ENCODE peak calls at places on chromosomes 3 and 15, in ten cellular contexts. One of them, this sample, is unnamed.

GRCh38 chr15:31871887-31872281 is 158.4 kb upstream of the CHRNA7 start:
- DNase-seq in smooth muscle cell of the brain vasculature: no peak
- DNase-seq in dermis blood vessel endothelial cell: no peak
- DNase-seq in fibroblast of lung: no peak
- DNase-seq in T-cell: no peak
- DNase-seq in germinal center: no peak
- DNase-seq in head of caudate nucleus: no peak
- DNase-seq in stimulated activated effector memory CD8-positive, alpha-beta T cell treated with anti-CD3 and anti-CD28 coated beads, Interleukin-12 subunit alpha, Interleukin-12 subunit beta, amount 100 ng/mL, for 72 hours: no peak
- DNase-seq in HFF-Myc: no peak
- DNase-seq in stimulated activated CD4-positive, alpha-beta T cell treated with anti-CD3 and anti-CD28 coated beads, Interleukin-1b, Interleukin-23, amount 100 ng/mL, for 48 hours: no peak
- DNase-seq in this sample: no peak

GRCh38 chr15:25177955-25178801 is 223.4 kb downstream of the SNRPN start:
- DNase-seq in head of caudate nucleus: no peak
- DNase-seq in stimulated activated effector memory CD8-positive, alpha-beta T cell treated with anti-CD3 and anti-CD28 coated beads, Interleukin-12 subunit alpha, Interleukin-12 subunit beta, amount 100 ng/mL, for 72 hours: no peak
- DNase-seq in germinal center: no peak
- DNase-seq in dermis blood vessel endothelial cell: no peak
- DNase-seq in fibroblast of lung: no peak
- DNase-seq in stimulated activated CD4-positive, alpha-beta T cell treated with anti-CD3 and anti-CD28 coated beads, Interleukin-1b, Interleukin-23, amount 100 ng/mL, for 48 hours: no peak
- DNase-seq in HFF-Myc: no peak
- DNase-seq in T-cell: no peak
- DNase-seq in smooth muscle cell of the brain vasculature: no peak
- DNase-seq in this sample: peak

GRCh38 chr3:140911822-140912221 is 29.8 kb upstream of the SLC25A36 start:
- DNase-seq in head of caudate nucleus: no peak
- DNase-seq in stimulated activated CD4-positive, alpha-beta T cell treated with anti-CD3 and anti-CD28 coated beads, Interleukin-1b, Interleukin-23, amount 100 ng/mL, for 48 hours: no peak
- DNase-seq in smooth muscle cell of the brain vasculature: no peak
- DNase-seq in HFF-Myc: no peak
- DNase-seq in stimulated activated effector memory CD8-positive, alpha-beta T cell treated with anti-CD3 and anti-CD28 coated beads, Interleukin-12 subunit alpha, Interleukin-12 subunit beta, amount 100 ng/mL, for 72 hours: no peak
- DNase-seq in fibroblast of lung: no peak
- DNase-seq in dermis blood vessel endothelial cell: no peak
- DNase-seq in germinal center: no peak
- DNase-seq in T-cell: no peak
- DNase-seq in this sample: no peak

GRCh38 chr15:93485922-93486327 is 396.9 kb upstream of the RGMA start:
- DNase-seq in dermis blood vessel endothelial cell: no peak
- DNase-seq in T-cell: no peak
- DNase-seq in stimulated activated effector memory CD8-positive, alpha-beta T cell treated with anti-CD3 and anti-CD28 coated beads, Interleukin-12 subunit alpha, Interleukin-12 subunit beta, amount 100 ng/mL, for 72 hours: no peak
- DNase-seq in fibroblast of lung: no peak
- DNase-seq in germinal center: no peak
- DNase-seq in HFF-Myc: no peak
- DNase-seq in head of caudate nucleus: no peak
- DNase-seq in smooth muscle cell of the brain vasculature: no peak
- DNase-seq in stimulated activated CD4-positive, alpha-beta T cell treated with anti-CD3 and anti-CD28 coated beads, Interleukin-1b, Interleukin-23, amount 100 ng/mL, for 48 hours: no peak
- DNase-seq in this sample: no peak

GRCh38 chr3:115351193-115351592 is 204.1 kb upstream of the ZBTB20 start:
- DNase-seq in dermis blood vessel endothelial cell: no peak
- DNase-seq in T-cell: no peak
- DNase-seq in head of caudate nucleus: no peak
- DNase-seq in stimulated activated CD4-positive, alpha-beta T cell treated with anti-CD3 and anti-CD28 coated beads, Interleukin-1b, Interleukin-23, amount 100 ng/mL, for 48 hours: no peak
- DNase-seq in smooth muscle cell of the brain vasculature: no peak
- DNase-seq in HFF-Myc: no peak
- DNase-seq in fibroblast of lung: no peak
- DNase-seq in germinal center: no peak
- DNase-seq in stimulated activated effector memory CD8-positive, alpha-beta T cell treated with anti-CD3 and anti-CD28 coated beads, Interleukin-12 subunit alpha, Interleukin-12 subunit beta, amount 100 ng/mL, for 72 hours: no peak
- DNase-seq in this sample: no peak

GRCh38 chr3:49772703-49773102 is 13.6 kb downstream of the IP6K1 start:
- DNase-seq in stimulated activated CD4-positive, alpha-beta T cell treated with anti-CD3 and anti-CD28 coated beads, Interleukin-1b, Interleukin-23, amount 100 ng/mL, for 48 hours: no peak
- DNase-seq in stimulated activated effector memory CD8-positive, alpha-beta T cell treated with anti-CD3 and anti-CD28 coated beads, Interleukin-12 subunit alpha, Interleukin-12 subunit beta, amount 100 ng/mL, for 72 hours: no peak
- DNase-seq in germinal center: no peak
- DNase-seq in smooth muscle cell of the brain vasculature: no peak
- DNase-seq in T-cell: no peak
- DNase-seq in HFF-Myc: no peak
- DNase-seq in head of caudate nucleus: no peak
- DNase-seq in dermis blood vessel endothelial cell: no peak
- DNase-seq in fibroblast of lung: no peak
- DNase-seq in this sample: no peak

GRCh38 chr3:151093148-151093547 is 7.7 kb downstream of the MED12L start:
- DNase-seq in smooth muscle cell of the brain vasculature: no peak
- DNase-seq in head of caudate nucleus: no peak
- DNase-seq in dermis blood vessel endothelial cell: no peak
- DNase-seq in T-cell: no peak
- DNase-seq in HFF-Myc: no peak
- DNase-seq in stimulated activated effector memory CD8-positive, alpha-beta T cell treated with anti-CD3 and anti-CD28 coated beads, Interleukin-12 subunit alpha, Interleukin-12 subunit beta, amount 100 ng/mL, for 72 hours: no peak
- DNase-seq in stimulated activated CD4-positive, alpha-beta T cell treated with anti-CD3 and anti-CD28 coated beads, Interleukin-1b, Interleukin-23, amount 100 ng/mL, for 48 hours: no peak
- DNase-seq in germinal center: no peak
- DNase-seq in fibroblast of lung: no peak
- DNase-seq in this sample: no peak

GRCh38 chr15:55900019-55900418 is 93.4 kb downstream of the NEDD4 start:
- DNase-seq in stimulated activated CD4-positive, alpha-beta T cell treated with anti-CD3 and anti-CD28 coated beads, Interleukin-1b, Interleukin-23, amount 100 ng/mL, for 48 hours: no peak
- DNase-seq in stimulated activated effector memory CD8-positive, alpha-beta T cell treated with anti-CD3 and anti-CD28 coated beads, Interleukin-12 subunit alpha, Interleukin-12 subunit beta, amount 100 ng/mL, for 72 hours: no peak
- DNase-seq in dermis blood vessel endothelial cell: no peak
- DNase-seq in HFF-Myc: no peak
- DNase-seq in smooth muscle cell of the brain vasculature: no peak
- DNase-seq in T-cell: no peak
- DNase-seq in head of caudate nucleus: no peak
- DNase-seq in fibroblast of lung: no peak
- DNase-seq in germinal center: no peak
- DNase-seq in this sample: no peak

GRCh38 chr15:68410466-68411200 is 21.3 kb downstream of the ITGA11 start:
- DNase-seq in stimulated activated CD4-positive, alpha-beta T cell treated with anti-CD3 and anti-CD28 coated beads, Interleukin-1b, Interleukin-23, amount 100 ng/mL, for 48 hours: no peak
- DNase-seq in dermis blood vessel endothelial cell: no peak
- DNase-seq in stimulated activated effector memory CD8-positive, alpha-beta T cell treated with anti-CD3 and anti-CD28 coated beads, Interleukin-12 subunit alpha, Interleukin-12 subunit beta, amount 100 ng/mL, for 72 hours: no peak
- DNase-seq in head of caudate nucleus: no peak
- DNase-seq in T-cell: no peak
- DNase-seq in germinal center: no peak
- DNase-seq in smooth muscle cell of the brain vasculature: no peak
- DNase-seq in HFF-Myc: no peak
- DNase-seq in fibroblast of lung: no peak
- DNase-seq in this sample: no peak

GRCh38 chr3:114800272-114800671 is 346.8 kb downstream of the ZBTB20 start:
- DNase-seq in T-cell: no peak
- DNase-seq in germinal center: no peak
- DNase-seq in stimulated activated effector memory CD8-positive, alpha-beta T cell treated with anti-CD3 and anti-CD28 coated beads, Interleukin-12 subunit alpha, Interleukin-12 subunit beta, amount 100 ng/mL, for 72 hours: no peak
- DNase-seq in fibroblast of lung: no peak
- DNase-seq in stimulated activated CD4-positive, alpha-beta T cell treated with anti-CD3 and anti-CD28 coated beads, Interleukin-1b, Interleukin-23, amount 100 ng/mL, for 48 hours: no peak
- DNase-seq in head of caudate nucleus: no peak
- DNase-seq in dermis blood vessel endothelial cell: no peak
- DNase-seq in smooth muscle cell of the brain vasculature: no peak
- DNase-seq in HFF-Myc: no peak
- DNase-seq in this sample: no peak

GRCh38 chr3:72320911-72321385 is 527.3 kb downstream of the SHQ1 start:
- DNase-seq in germinal center: no peak
- DNase-seq in T-cell: no peak
- DNase-seq in fibroblast of lung: peak
- DNase-seq in stimulated activated CD4-positive, alpha-beta T cell treated with anti-CD3 and anti-CD28 coated beads, Interleukin-1b, Interleukin-23, amount 100 ng/mL, for 48 hours: no peak
- DNase-seq in head of caudate nucleus: no peak
- DNase-seq in smooth muscle cell of the brain vasculature: no peak
- DNase-seq in stimulated activated effector memory CD8-positive, alpha-beta T cell treated with anti-CD3 and anti-CD28 coated beads, Interleukin-12 subunit alpha, Interleukin-12 subunit beta, amount 100 ng/mL, for 72 hours: no peak
- DNase-seq in HFF-Myc: no peak
- DNase-seq in dermis blood vessel endothelial cell: no peak
- DNase-seq in this sample: no peak

GRCh38 chr15:79193157-79193948 is 89.2 kb upstream of the ANKRD34C start:
- DNase-seq in stimulated activated CD4-positive, alpha-beta T cell treated with anti-CD3 and anti-CD28 coated beads, Interleukin-1b, Interleukin-23, amount 100 ng/mL, for 48 hours: no peak
- DNase-seq in T-cell: no peak
- DNase-seq in dermis blood vessel endothelial cell: no peak
- DNase-seq in germinal center: no peak
- DNase-seq in fibroblast of lung: no peak
- DNase-seq in stimulated activated effector memory CD8-positive, alpha-beta T cell treated with anti-CD3 and anti-CD28 coated beads, Interleukin-12 subunit alpha, Interleukin-12 subunit beta, amount 100 ng/mL, for 72 hours: no peak
- DNase-seq in HFF-Myc: no peak
- DNase-seq in head of caudate nucleus: no peak
- DNase-seq in smooth muscle cell of the brain vasculature: no peak
- DNase-seq in this sample: no peak

GRCh38 chr3:64393193-64393592 is 167.9 kb upstream of the PRICKLE2 start:
- DNase-seq in T-cell: no peak
- DNase-seq in stimulated activated effector memory CD8-positive, alpha-beta T cell treated with anti-CD3 and anti-CD28 coated beads, Interleukin-12 subunit alpha, Interleukin-12 subunit beta, amount 100 ng/mL, for 72 hours: no peak
- DNase-seq in stimulated activated CD4-positive, alpha-beta T cell treated with anti-CD3 and anti-CD28 coated beads, Interleukin-1b, Interleukin-23, amount 100 ng/mL, for 48 hours: no peak
- DNase-seq in fibroblast of lung: no peak
- DNase-seq in HFF-Myc: no peak
- DNase-seq in germinal center: no peak
- DNase-seq in dermis blood vessel endothelial cell: no peak
- DNase-seq in head of caudate nucleus: no peak
- DNase-seq in smooth muscle cell of the brain vasculature: no peak
- DNase-seq in this sample: no peak

GRCh38 chr15:57680021-57680420 is 26.5 kb upstream of the POLR2M start:
- DNase-seq in HFF-Myc: no peak
- DNase-seq in T-cell: no peak
- DNase-seq in smooth muscle cell of the brain vasculature: no peak
- DNase-seq in stimulated activated effector memory CD8-positive, alpha-beta T cell treated with anti-CD3 and anti-CD28 coated beads, Interleukin-12 subunit alpha, Interleukin-12 subunit beta, amount 100 ng/mL, for 72 hours: no peak
- DNase-seq in head of caudate nucleus: no peak
- DNase-seq in dermis blood vessel endothelial cell: no peak
- DNase-seq in germinal center: no peak
- DNase-seq in stimulated activated CD4-positive, alpha-beta T cell treated with anti-CD3 and anti-CD28 coated beads, Interleukin-1b, Interleukin-23, amount 100 ng/mL, for 48 hours: no peak
- DNase-seq in fibroblast of lung: peak
- DNase-seq in this sample: no peak

GRCh38 chr3:161372321-161373260 is 1.3 kb upstream of the SPTSSB start:
- DNase-seq in germinal center: peak
- DNase-seq in head of caudate nucleus: peak
- DNase-seq in dermis blood vessel endothelial cell: peak
- DNase-seq in T-cell: no peak
- DNase-seq in HFF-Myc: no peak
- DNase-seq in smooth muscle cell of the brain vasculature: no peak
- DNase-seq in fibroblast of lung: peak
- DNase-seq in stimulated activated effector memory CD8-positive, alpha-beta T cell treated with anti-CD3 and anti-CD28 coated beads, Interleukin-12 subunit alpha, Interleukin-12 subunit beta, amount 100 ng/mL, for 72 hours: peak
- DNase-seq in stimulated activated CD4-positive, alpha-beta T cell treated with anti-CD3 and anti-CD28 coated beads, Interleukin-1b, Interleukin-23, amount 100 ng/mL, for 48 hours: peak
- DNase-seq in this sample: no peak

GRCh38 chr3:156460206-156460609 is 94.7 kb downstream of the SSR3 start:
- DNase-seq in T-cell: no peak
- DNase-seq in dermis blood vessel endothelial cell: no peak
- DNase-seq in head of caudate nucleus: no peak
- DNase-seq in stimulated activated effector memory CD8-positive, alpha-beta T cell treated with anti-CD3 and anti-CD28 coated beads, Interleukin-12 subunit alpha, Interleukin-12 subunit beta, amount 100 ng/mL, for 72 hours: no peak
- DNase-seq in stimulated activated CD4-positive, alpha-beta T cell treated with anti-CD3 and anti-CD28 coated beads, Interleukin-1b, Interleukin-23, amount 100 ng/mL, for 48 hours: no peak
- DNase-seq in smooth muscle cell of the brain vasculature: no peak
- DNase-seq in HFF-Myc: no peak
- DNase-seq in fibroblast of lung: no peak
- DNase-seq in germinal center: no peak
- DNase-seq in this sample: no peak

GRCh38 chr3:175737646-175738572 is 878.8 kb downstream of the NAALADL2 start:
- DNase-seq in T-cell: no peak
- DNase-seq in smooth muscle cell of the brain vasculature: no peak
- DNase-seq in stimulated activated CD4-positive, alpha-beta T cell treated with anti-CD3 and anti-CD28 coated beads, Interleukin-1b, Interleukin-23, amount 100 ng/mL, for 48 hours: no peak
- DNase-seq in stimulated activated effector memory CD8-positive, alpha-beta T cell treated with anti-CD3 and anti-CD28 coated beads, Interleukin-12 subunit alpha, Interleukin-12 subunit beta, amount 100 ng/mL, for 72 hours: no peak
- DNase-seq in dermis blood vessel endothelial cell: no peak
- DNase-seq in fibroblast of lung: no peak
- DNase-seq in head of caudate nucleus: no peak
- DNase-seq in HFF-Myc: no peak
- DNase-seq in germinal center: no peak
- DNase-seq in this sample: no peak

GRCh38 chr3:73423133-73423532 is 201.6 kb downstream of the PDZRN3 start:
- DNase-seq in stimulated activated effector memory CD8-positive, alpha-beta T cell treated with anti-CD3 and anti-CD28 coated beads, Interleukin-12 subunit alpha, Interleukin-12 subunit beta, amount 100 ng/mL, for 72 hours: no peak
- DNase-seq in stimulated activated CD4-positive, alpha-beta T cell treated with anti-CD3 and anti-CD28 coated beads, Interleukin-1b, Interleukin-23, amount 100 ng/mL, for 48 hours: no peak
- DNase-seq in fibroblast of lung: no peak
- DNase-seq in dermis blood vessel endothelial cell: no peak
- DNase-seq in head of caudate nucleus: no peak
- DNase-seq in HFF-Myc: no peak
- DNase-seq in T-cell: no peak
- DNase-seq in smooth muscle cell of the brain vasculature: no peak
- DNase-seq in germinal center: no peak
- DNase-seq in this sample: no peak

GRCh38 chr3:114690896-114691295 is 397.1 kb downstream of the TIGIT start:
- DNase-seq in germinal center: no peak
- DNase-seq in head of caudate nucleus: no peak
- DNase-seq in smooth muscle cell of the brain vasculature: no peak
- DNase-seq in fibroblast of lung: peak
- DNase-seq in HFF-Myc: no peak
- DNase-seq in dermis blood vessel endothelial cell: no peak
- DNase-seq in stimulated activated effector memory CD8-positive, alpha-beta T cell treated with anti-CD3 and anti-CD28 coated beads, Interleukin-12 subunit alpha, Interleukin-12 subunit beta, amount 100 ng/mL, for 72 hours: no peak
- DNase-seq in stimulated activated CD4-positive, alpha-beta T cell treated with anti-CD3 and anti-CD28 coated beads, Interleukin-1b, Interleukin-23, amount 100 ng/mL, for 48 hours: no peak
- DNase-seq in T-cell: no peak
- DNase-seq in this sample: no peak

GRCh38 chr3:3683261-3683660 is 116.0 kb upstream of the LRRN1 start:
- DNase-seq in T-cell: no peak
- DNase-seq in smooth muscle cell of the brain vasculature: no peak
- DNase-seq in fibroblast of lung: no peak
- DNase-seq in stimulated activated effector memory CD8-positive, alpha-beta T cell treated with anti-CD3 and anti-CD28 coated beads, Interleukin-12 subunit alpha, Interleukin-12 subunit beta, amount 100 ng/mL, for 72 hours: no peak
- DNase-seq in stimulated activated CD4-positive, alpha-beta T cell treated with anti-CD3 and anti-CD28 coated beads, Interleukin-1b, Interleukin-23, amount 100 ng/mL, for 48 hours: no peak
- DNase-seq in dermis blood vessel endothelial cell: no peak
- DNase-seq in HFF-Myc: no peak
- DNase-seq in head of caudate nucleus: peak
- DNase-seq in germinal center: no peak
- DNase-seq in this sample: no peak

GRCh38 chr3:141063831-141064230 is 12.7 kb downstream of the SPSB4 start:
- DNase-seq in T-cell: no peak
- DNase-seq in fibroblast of lung: no peak
- DNase-seq in HFF-Myc: no peak
- DNase-seq in head of caudate nucleus: no peak
- DNase-seq in germinal center: no peak
- DNase-seq in dermis blood vessel endothelial cell: no peak
- DNase-seq in smooth muscle cell of the brain vasculature: no peak
- DNase-seq in stimulated activated CD4-positive, alpha-beta T cell treated with anti-CD3 and anti-CD28 coated beads, Interleukin-1b, Interleukin-23, amount 100 ng/mL, for 48 hours: no peak
- DNase-seq in stimulated activated effector memory CD8-positive, alpha-beta T cell treated with anti-CD3 and anti-CD28 coated beads, Interleukin-12 subunit alpha, Interleukin-12 subunit beta, amount 100 ng/mL, for 72 hours: no peak
- DNase-seq in this sample: no peak

GRCh38 chr3:193655827-193656433 is 62.9 kb downstream of the OPA1 start:
- DNase-seq in HFF-Myc: no peak
- DNase-seq in stimulated activated effector memory CD8-positive, alpha-beta T cell treated with anti-CD3 and anti-CD28 coated beads, Interleukin-12 subunit alpha, Interleukin-12 subunit beta, amount 100 ng/mL, for 72 hours: no peak
- DNase-seq in stimulated activated CD4-positive, alpha-beta T cell treated with anti-CD3 and anti-CD28 coated beads, Interleukin-1b, Interleukin-23, amount 100 ng/mL, for 48 hours: no peak
- DNase-seq in germinal center: no peak
- DNase-seq in dermis blood vessel endothelial cell: no peak
- DNase-seq in head of caudate nucleus: no peak
- DNase-seq in fibroblast of lung: no peak
- DNase-seq in T-cell: no peak
- DNase-seq in smooth muscle cell of the brain vasculature: no peak
- DNase-seq in this sample: no peak

GRCh38 chr15:92971081-92971480 is 71.0 kb downstream of the CHD2 start:
- DNase-seq in HFF-Myc: no peak
- DNase-seq in dermis blood vessel endothelial cell: no peak
- DNase-seq in stimulated activated CD4-positive, alpha-beta T cell treated with anti-CD3 and anti-CD28 coated beads, Interleukin-1b, Interleukin-23, amount 100 ng/mL, for 48 hours: no peak
- DNase-seq in smooth muscle cell of the brain vasculature: no peak
- DNase-seq in T-cell: no peak
- DNase-seq in head of caudate nucleus: no peak
- DNase-seq in fibroblast of lung: no peak
- DNase-seq in germinal center: no peak
- DNase-seq in stimulated activated effector memory CD8-positive, alpha-beta T cell treated with anti-CD3 and anti-CD28 coated beads, Interleukin-12 subunit alpha, Interleukin-12 subunit beta, amount 100 ng/mL, for 72 hours: no peak
- DNase-seq in this sample: no peak

GRCh38 chr3:73774645-73775044 is 149.9 kb upstream of the PDZRN3 start:
- DNase-seq in head of caudate nucleus: no peak
- DNase-seq in stimulated activated CD4-positive, alpha-beta T cell treated with anti-CD3 and anti-CD28 coated beads, Interleukin-1b, Interleukin-23, amount 100 ng/mL, for 48 hours: no peak
- DNase-seq in smooth muscle cell of the brain vasculature: no peak
- DNase-seq in HFF-Myc: no peak
- DNase-seq in dermis blood vessel endothelial cell: no peak
- DNase-seq in T-cell: no peak
- DNase-seq in fibroblast of lung: no peak
- DNase-seq in stimulated activated effector memory CD8-positive, alpha-beta T cell treated with anti-CD3 and anti-CD28 coated beads, Interleukin-12 subunit alpha, Interleukin-12 subunit beta, amount 100 ng/mL, for 72 hours: no peak
- DNase-seq in germinal center: no peak
- DNase-seq in this sample: no peak

GRCh38 chr3:138072816-138073215 is 42.6 kb downstream of the DZIP1L start:
- DNase-seq in fibroblast of lung: no peak
- DNase-seq in germinal center: no peak
- DNase-seq in HFF-Myc: no peak
- DNase-seq in stimulated activated effector memory CD8-positive, alpha-beta T cell treated with anti-CD3 and anti-CD28 coated beads, Interleukin-12 subunit alpha, Interleukin-12 subunit beta, amount 100 ng/mL, for 72 hours: no peak
- DNase-seq in T-cell: no peak
- DNase-seq in stimulated activated CD4-positive, alpha-beta T cell treated with anti-CD3 and anti-CD28 coated beads, Interleukin-1b, Interleukin-23, amount 100 ng/mL, for 48 hours: no peak
- DNase-seq in head of caudate nucleus: no peak
- DNase-seq in smooth muscle cell of the brain vasculature: no peak
- DNase-seq in dermis blood vessel endothelial cell: no peak
- DNase-seq in this sample: no peak

GRCh38 chr15:89087830-89088604 is at the start of gene ABHD2:
- DNase-seq in fibroblast of lung: peak
- DNase-seq in stimulated activated CD4-positive, alpha-beta T cell treated with anti-CD3 and anti-CD28 coated beads, Interleukin-1b, Interleukin-23, amount 100 ng/mL, for 48 hours: peak
- DNase-seq in T-cell: peak
- DNase-seq in smooth muscle cell of the brain vasculature: peak
- DNase-seq in HFF-Myc: peak
- DNase-seq in dermis blood vessel endothelial cell: peak
- DNase-seq in germinal center: peak
- DNase-seq in head of caudate nucleus: peak
- DNase-seq in stimulated activated effector memory CD8-positive, alpha-beta T cell treated with anti-CD3 and anti-CD28 coated beads, Interleukin-12 subunit alpha, Interleukin-12 subunit beta, amount 100 ng/mL, for 72 hours: peak
- DNase-seq in this sample: peak

GRCh38 chr3:115512565-115513410 is 110.5 kb upstream of the GAP43 start:
- DNase-seq in dermis blood vessel endothelial cell: peak
- DNase-seq in stimulated activated CD4-positive, alpha-beta T cell treated with anti-CD3 and anti-CD28 coated beads, Interleukin-1b, Interleukin-23, amount 100 ng/mL, for 48 hours: no peak
- DNase-seq in T-cell: peak
- DNase-seq in head of caudate nucleus: peak
- DNase-seq in smooth muscle cell of the brain vasculature: peak
- DNase-seq in stimulated activated effector memory CD8-positive, alpha-beta T cell treated with anti-CD3 and anti-CD28 coated beads, Interleukin-12 subunit alpha, Interleukin-12 subunit beta, amount 100 ng/mL, for 72 hours: no peak
- DNase-seq in HFF-Myc: peak
- DNase-seq in fibroblast of lung: peak
- DNase-seq in germinal center: peak
- DNase-seq in this sample: no peak

GRCh38 chr3:46242120-46242519 is at the start of gene CCR3:
- DNase-seq in dermis blood vessel endothelial cell: no peak
- DNase-seq in stimulated activated CD4-positive, alpha-beta T cell treated with anti-CD3 and anti-CD28 coated beads, Interleukin-1b, Interleukin-23, amount 100 ng/mL, for 48 hours: no peak
- DNase-seq in HFF-Myc: no peak
- DNase-seq in stimulated activated effector memory CD8-positive, alpha-beta T cell treated with anti-CD3 and anti-CD28 coated beads, Interleukin-12 subunit alpha, Interleukin-12 subunit beta, amount 100 ng/mL, for 72 hours: no peak
- DNase-seq in fibroblast of lung: no peak
- DNase-seq in head of caudate nucleus: no peak
- DNase-seq in smooth muscle cell of the brain vasculature: no peak
- DNase-seq in germinal center: no peak
- DNase-seq in T-cell: no peak
- DNase-seq in this sample: no peak